ENCODE peak calls at places on chromosomes 4 and X, in eight cellular contexts. L, X, T, C, B, F, O and W are unnamed samples.

GRCh38 chrX:112645774-112646173 is 34.0 kb downstream of the LHFPL1 start:
- DNase-seq in T (no peak), B (no peak), F (no peak), C (no peak), X (no peak), L (no peak), O (no peak), W (no peak)

GRCh38 chrX:104522386-104522785 is 43.6 kb upstream of the IL1RAPL2 start:
- DNase-seq in O (no peak), X (no peak), T (no peak), C (no peak), F (no peak), B (no peak), L (no peak), W (no peak)

GRCh38 chr4:73450398-73451004 is 14.5 kb downstream of the AFP start:
- DNase-seq in C (no peak), X (no peak), L (no peak), T (no peak), O (peak; percentile 96), F (no peak), B (peak; percentile 4), W (no peak)

GRCh38 chr4:127503111-127503510 is 129.6 kb upstream of the INTU start:
- DNase-seq in F (no peak), B (no peak), C (no peak), O (peak; percentile 61), T (no peak), L (no peak), X (no peak), W (no peak)

GRCh38 chr4:123093247-123093646 is 170.8 kb upstream of the NUDT6 start:
- DNase-seq in L (no peak), T (no peak), O (no peak), F (no peak), X (no peak), C (peak; percentile 3), B (peak; percentile 59), W (peak; percentile 2)

GRCh38 chr4:15696866-15697265 is 6.0 kb upstream of the BST1 start:
- DNase-seq in L (no peak), F (no peak), B (no peak), C (no peak), T (no peak), X (no peak), O (no peak), W (no peak)

GRCh38 chrX:48025561-48025960 is 18.8 kb downstream of the SPACA5 start:
- DNase-seq in X (peak; percentile 35), O (peak; percentile 72), C (peak; percentile 54), L (no peak), T (no peak), F (peak; percentile 70), B (peak; percentile 82), W (peak; percentile 56)

GRCh38 chr4:1802151-1802715 is 9.1 kb downstream of the FGFR3 start:
- DNase-seq in F (no peak), C (no peak), T (no peak), B (no peak), X (no peak), O (peak; percentile 15), L (no peak), W (peak; percentile 93)

GRCh38 chr4:18686338-18687039 is 664.9 kb upstream of the LCORL start:
- DNase-seq in T (no peak), O (no peak), C (no peak), L (no peak), X (no peak), F (no peak), B (no peak), W (no peak)

GRCh38 chrX:44344194-44344593 is 722 bp upstream of the EFHC2 start:
- DNase-seq in L (peak; percentile 59), C (peak; percentile 65), X (peak; percentile 63), B (no peak), T (peak; percentile 41), O (no peak), F (no peak), W (no peak)

GRCh38 chr4:143406523-143406922 is 69.8 kb downstream of the GAB1 start:
- DNase-seq in O (peak; percentile 74), L (no peak), T (no peak), C (no peak), X (no peak), F (no peak), B (peak; percentile 4), W (peak; percentile 4)

GRCh38 chr4:86660407-86660806 is 66.3 kb downstream of the PTPN13 start:
- DNase-seq in T (no peak), O (no peak), B (no peak), F (no peak), C (no peak), L (no peak), X (no peak), W (no peak)

GRCh38 chrX:115322375-115322774 is 32.9 kb downstream of the LUZP4 start:
- DNase-seq in C (no peak), F (no peak), X (no peak), T (no peak), L (no peak), B (no peak), O (no peak), W (no peak)

GRCh38 chrX:15680401-15680800 is 15.8 kb upstream of the CLTRN start:
- DNase-seq in L (no peak), C (no peak), B (no peak), O (peak; percentile 7), X (no peak), F (no peak), T (no peak), W (no peak)

GRCh38 chrX:24231169-24231568 is 81.6 kb downstream of the ZFX start:
- DNase-seq in C (no peak), F (peak; percentile 51), T (no peak), O (peak; percentile 84), B (no peak), X (no peak), L (no peak), W (no peak)

GRCh38 chrX:30654989-30655607 is 1.9 kb downstream of the GK start:
- DNase-seq in T (no peak), C (peak; percentile 18), L (no peak), X (no peak), B (no peak), O (peak; percentile 13), F (no peak), W (no peak)

GRCh38 chr4:169810325-169811323 is 52.9 kb upstream of the HPF1 start:
- DNase-seq in T (no peak), C (peak; percentile 48), B (peak; percentile 86), O (peak; percentile 91), L (no peak), F (peak; percentile 66), X (no peak), W (peak; percentile 69)

GRCh38 chrX:68428431-68428830 is 4.9 kb downstream of the OPHN1 start:
- DNase-seq in B (no peak), L (no peak), O (peak; percentile 67), T (no peak), X (no peak), F (no peak), C (no peak), W (no peak)

GRCh38 chr4:28229092-28229491 is 1368.5 kb downstream of the STIM2 start:
- DNase-seq in C (no peak), B (no peak), O (peak; percentile 71), X (no peak), T (no peak), L (no peak), F (peak; percentile 65), W (no peak)